ENCODE peak calls at places on chromosomes 4 and X, in ten cellular contexts. D, N, B, S, A, Z, V, X, J and L are unnamed samples.

GRCh38 chr4:182788197-182788596 is 129.0 kb downstream of the DCTD start:
- DNase-seq in D (no peak), N (no peak), B (no peak), S (no peak), A (no peak), Z (no peak), V (no peak), X (no peak), J (no peak), L (no peak)

GRCh38 chrX:140092121-140092520 is 126.8 kb upstream of the CXorf66 start:
- DNase-seq in D (no peak), N (peak; percentile 19), B (no peak), S (no peak), A (no peak), Z (no peak), V (no peak), X (no peak), J (no peak), L (no peak)

GRCh38 chr4:86451560-86452322 is 91.9 kb upstream of the MAPK10 start:
- DNase-seq in D (no peak), N (no peak), B (no peak), S (no peak), A (no peak), Z (no peak), V (no peak), X (no peak), J (no peak), L (no peak)

GRCh38 chr4:154039435-154040061 is 250.7 kb upstream of the SFRP2 start:
- DNase-seq in D (no peak), N (no peak), B (no peak), S (no peak), A (no peak), Z (no peak), V (no peak), X (no peak), J (no peak), L (no peak)

GRCh38 chr4:108433832-108434231 is 186.5 kb upstream of the RPL34 start:
- DNase-seq in D (no peak), N (no peak), B (no peak), S (no peak), A (peak; percentile 33), Z (no peak), V (no peak), X (no peak), J (no peak), L (no peak)

GRCh38 chr4:167216783-167217182 is 17.5 kb downstream of the SPOCK3 start:
- DNase-seq in D (no peak), N (no peak), B (no peak), S (no peak), A (no peak), Z (no peak), V (no peak), X (no peak), J (no peak), L (no peak)

GRCh38 chr4:30103455-30103854 is 616.7 kb upstream of the PCDH7 start:
- DNase-seq in D (no peak), N (no peak), B (no peak), S (no peak), A (no peak), Z (no peak), V (no peak), X (no peak), J (no peak), L (no peak)

GRCh38 chr4:78441786-78442185 is 109.8 kb upstream of the ANXA3 start:
- DNase-seq in D (no peak), N (no peak), B (no peak), S (no peak), A (no peak), Z (no peak), V (no peak), X (no peak), J (no peak), L (no peak)

GRCh38 chr4:118969359-118969758 is 80.7 kb downstream of the SYNPO2 start:
- DNase-seq in D (peak; percentile 70), N (peak; percentile 79), B (peak; percentile 35), S (peak; percentile 80), A (no peak), Z (no peak), V (no peak), X (peak; percentile 63), J (peak; percentile 36), L (peak; percentile 86)

GRCh38 chr4:69951602-69952001 is 13.9 kb downstream of the CSN2 start:
- DNase-seq in D (no peak), N (no peak), B (no peak), S (no peak), A (no peak), Z (no peak), V (no peak), X (no peak), J (no peak), L (no peak)

GRCh38 chr4:81421346-81422218 is 50.1 kb downstream of the RASGEF1B start:
- DNase-seq in D (peak; percentile 89), N (no peak), B (peak; percentile 55), S (peak; percentile 38), A (peak; percentile 28), Z (peak; percentile 19), V (no peak), X (no peak), J (peak; percentile 48), L (no peak)

GRCh38 chr4:10115657-10116624 is 658 bp downstream of the WDR1 start:
- DNase-seq in D (peak; percentile 69), N (peak; percentile 69), B (peak; percentile 87), S (no peak), A (peak; percentile 84), Z (peak; percentile 79), V (peak; percentile 72), X (no peak), J (peak; percentile 75), L (peak; percentile 56)
- TF ChIP-seq POLR2A in D (no peak), N (no peak), B (peak; percentile 54), S (no peak), A (no peak), Z (peak; percentile 61), V (no peak), X (no peak), J (no peak), L (no peak)

GRCh38 chr4:173530326-173531062 is 465 bp upstream of the HAND2 start:
- DNase-seq in D (no peak), N (no peak), B (no peak), S (no peak), A (no peak), Z (no peak), V (no peak), X (no peak), J (no peak), L (no peak)

GRCh38 chr4:173527103-173527876 is 2.7 kb downstream of the HAND2 start:
- DNase-seq in D (no peak), N (no peak), B (no peak), S (no peak), A (no peak), Z (no peak), V (no peak), X (no peak), J (no peak), L (no peak)

GRCh38 chr4:173531085-173531965 is 1.3 kb upstream of the HAND2 start:
- DNase-seq in D (no peak), N (no peak), B (peak; percentile 14), S (no peak), A (no peak), Z (no peak), V (no peak), X (peak; percentile 85), J (no peak), L (peak; percentile 76)

GRCh38 chr4:173528378-173529321 is 1.4 kb downstream of the HAND2 start:
- DNase-seq in D (no peak), N (no peak), B (no peak), S (no peak), A (no peak), Z (no peak), V (no peak), X (no peak), J (no peak), L (peak; percentile 56)

GRCh38 chr4:173529505-173530325 is at the start of gene HAND2:
- DNase-seq in D (no peak), N (peak; percentile 81), B (peak; percentile 64), S (no peak), A (no peak), Z (no peak), V (no peak), X (peak; percentile 91), J (no peak), L (peak; percentile 96)
- TF ChIP-seq POLR2A in D (no peak), N (peak; percentile 64), B (peak; percentile 59), S (no peak), A (no peak), Z (no peak), V (no peak), X (peak; percentile 87), J (no peak), L (peak; percentile 95)

GRCh38 chr4:15405069-15405468 is 22.8 kb upstream of the C1QTNF7 start:
- DNase-seq in D (no peak), N (no peak), B (no peak), S (no peak), A (no peak), Z (no peak), V (no peak), X (peak; percentile 26), J (no peak), L (no peak)

GRCh38 chr4:15414601-15415091 is 13.2 kb upstream of the C1QTNF7 start:
- DNase-seq in D (no peak), N (no peak), B (no peak), S (no peak), A (no peak), Z (no peak), V (no peak), X (no peak), J (no peak), L (no peak)

GRCh38 chr4:15413010-15413622 is 14.7 kb upstream of the C1QTNF7 start:
- DNase-seq in D (no peak), N (no peak), B (no peak), S (no peak), A (no peak), Z (no peak), V (no peak), X (no peak), J (no peak), L (no peak)

GRCh38 chr4:15413623-15414019 is 14.2 kb upstream of the C1QTNF7 start:
- DNase-seq in D (no peak), N (no peak), B (no peak), S (no peak), A (no peak), Z (no peak), V (no peak), X (no peak), J (no peak), L (no peak)

GRCh38 chr4:15410750-15411149 is 17.1 kb upstream of the C1QTNF7 start:
- DNase-seq in D (peak; percentile 73), N (no peak), B (no peak), S (no peak), A (peak; percentile 27), Z (no peak), V (no peak), X (no peak), J (no peak), L (peak; percentile 27)
- TF ChIP-seq POLR2A in D (no peak), N (no peak), B (no peak), S (no peak), A (no peak), Z (no peak), V (no peak), X (no peak), J (no peak), L (no peak)

GRCh38 chr4:161133877-161134276 is 1029.9 kb downstream of the FSTL5 start:
- DNase-seq in D (no peak), N (no peak), B (no peak), S (no peak), A (no peak), Z (no peak), V (no peak), X (no peak), J (no peak), L (no peak)

GRCh38 chr4:161134795-161135194 is 1029.0 kb downstream of the FSTL5 start:
- DNase-seq in D (no peak), N (no peak), B (no peak), S (no peak), A (no peak), Z (no peak), V (no peak), X (no peak), J (no peak), L (no peak)

GRCh38 chr4:161132715-161133425 is 1030.9 kb downstream of the FSTL5 start:
- DNase-seq in D (no peak), N (no peak), B (no peak), S (no peak), A (no peak), Z (no peak), V (no peak), X (no peak), J (no peak), L (no peak)
- TF ChIP-seq POLR2A in D (no peak), N (no peak), B (no peak), S (no peak), A (no peak), Z (no peak), V (no peak), X (no peak), J (no peak), L (no peak)